ENCODE peak calls at places on chromosomes 4 and X, in four cellular contexts. L is IMR-90, N is H9, J is H1. O is an unnamed sample.

GRCh38 chrX:100662791-100663190 is 18.8 kb downstream of the SRPX2 start:
- DNase-seq in J (no peak), L (peak; percentile 46), N (no peak), O (no peak)

GRCh38 chrX:24248042-24248441 is 65.8 kb downstream of the SUPT20HL2 start:
- DNase-seq in L (no peak), J (no peak), N (no peak), O (no peak)

GRCh38 chr4:128720270-128720669 is 89.2 kb upstream of the JADE1 start:
- DNase-seq in L (no peak), N (no peak), J (no peak), O (no peak)

GRCh38 chr4:86816463-86817107 is 32.6 kb downstream of the SLC10A6 start:
- DNase-seq in J (no peak), L (peak; percentile 24), N (no peak), O (no peak)

GRCh38 chr4:137203601-137204000 is 328.7 kb downstream of the PCDH18 start:
- DNase-seq in L (peak; percentile 74), N (no peak), J (no peak), O (no peak)

GRCh38 chrX:65035451-65035779 is 59.2 kb upstream of the ZC4H2 start:
- DNase-seq in N (no peak), J (peak; percentile 46), L (peak; percentile 21), O (no peak)

GRCh38 chr4:52846502-52846901 is 15.6 kb upstream of the RASL11B start:
- DNase-seq in N (no peak), J (no peak), L (no peak), O (no peak)

GRCh38 chrX:155094468-155095061 is 23.3 kb downstream of the BRCC3 start:
- DNase-seq in L (peak; percentile 21), J (no peak), N (no peak), O (peak; percentile 19)

GRCh38 chr4:7447236-7447635 is 12.5 kb upstream of the PSAPL1 start:
- DNase-seq in N (no peak), L (no peak), J (no peak), O (no peak)

GRCh38 chr4:184287697-184288255 is 70.1 kb upstream of the ENPP6 start:
- DNase-seq in L (peak; percentile 68), J (no peak), N (peak; percentile 44), O (peak; percentile 23)

GRCh38 chr4:6530964-6531363 is 44.0 kb upstream of the MAN2B2 start:
- DNase-seq in J (no peak), L (no peak), N (no peak), O (no peak)

GRCh38 chrX:69090022-69090421 is 75.2 kb downstream of the PJA1 start:
- DNase-seq in L (no peak), N (no peak), J (no peak), O (no peak)

GRCh38 chr4:66855956-66856355 is 689.3 kb downstream of the CENPC start:
- DNase-seq in N (no peak), L (no peak), J (no peak), O (no peak)

GRCh38 chr4:113769744-113770143 is 8.2 kb upstream of the CAMK2D start:
- DNase-seq in J (no peak), L (no peak), N (no peak), O (no peak)

GRCh38 chrX:55489315-55490009 is at the start of gene USP51:
- DNase-seq in J (peak; percentile 57), N (peak; percentile 77), L (peak; percentile 51), O (peak; percentile 83)

GRCh38 chr4:44368413-44369167 is 80.0 kb downstream of the KCTD8 start:
- DNase-seq in N (no peak), L (no peak), J (no peak), O (no peak)

GRCh38 chrX:154595559-154595958 is 10.6 kb downstream of the CTAG1A start:
- DNase-seq in N (no peak), L (no peak), J (no peak), O (peak; percentile 2)

GRCh38 chrX:86964321-86964720 is 553.3 kb upstream of the KLHL4 start:
- DNase-seq in L (no peak), J (no peak), N (no peak), O (no peak)

GRCh38 chrX:110182865-110183264 is 135.0 kb downstream of the AMMECR1 start:
- DNase-seq in J (no peak), L (no peak), N (no peak), O (no peak)
- H2BK5ac ChIP-seq in J (no peak overlapping the region), L (no peak overlapping the region), N (peak overlapping the region; percentile 31), O (no peak overlapping the region)

GRCh38 chrX:9180623-9181022 is 146.7 kb upstream of the FAM9B start:
- DNase-seq in N (peak; percentile 65), L (no peak), J (no peak), O (peak; percentile 70)
- H4K5ac ChIP-seq in N (no peak overlapping the region), L (no peak overlapping the region), J (no peak overlapping the region), O (no peak overlapping the region)

DNA sequence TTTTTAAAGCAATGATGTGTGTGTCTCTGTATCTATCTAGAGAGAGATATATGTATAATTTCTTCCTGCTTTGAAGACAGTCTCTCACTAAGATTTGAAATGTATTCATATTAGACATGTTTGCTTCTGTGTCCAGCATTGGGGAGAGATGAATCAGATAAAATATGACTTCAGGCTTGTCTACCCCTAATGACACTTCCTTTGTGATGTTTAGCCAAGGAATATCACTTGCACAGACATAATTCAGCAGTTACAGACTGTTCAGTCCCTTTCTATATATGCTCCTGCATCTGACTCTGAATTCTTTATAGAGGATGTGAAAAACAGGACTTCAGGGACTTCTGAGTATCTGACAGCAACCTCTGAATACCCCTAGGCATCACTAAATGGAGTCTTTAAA is 158.4 kb downstream of the DCLK2 start:
- DNase-seq in L (peak; percentile 66), J (no peak), N (no peak), O (no peak)
- H2BK5ac ChIP-seq in L (peak overlapping the region; percentile 100), J (no peak overlapping the region), N (no peak overlapping the region), O (no peak overlapping the region)

DNA sequence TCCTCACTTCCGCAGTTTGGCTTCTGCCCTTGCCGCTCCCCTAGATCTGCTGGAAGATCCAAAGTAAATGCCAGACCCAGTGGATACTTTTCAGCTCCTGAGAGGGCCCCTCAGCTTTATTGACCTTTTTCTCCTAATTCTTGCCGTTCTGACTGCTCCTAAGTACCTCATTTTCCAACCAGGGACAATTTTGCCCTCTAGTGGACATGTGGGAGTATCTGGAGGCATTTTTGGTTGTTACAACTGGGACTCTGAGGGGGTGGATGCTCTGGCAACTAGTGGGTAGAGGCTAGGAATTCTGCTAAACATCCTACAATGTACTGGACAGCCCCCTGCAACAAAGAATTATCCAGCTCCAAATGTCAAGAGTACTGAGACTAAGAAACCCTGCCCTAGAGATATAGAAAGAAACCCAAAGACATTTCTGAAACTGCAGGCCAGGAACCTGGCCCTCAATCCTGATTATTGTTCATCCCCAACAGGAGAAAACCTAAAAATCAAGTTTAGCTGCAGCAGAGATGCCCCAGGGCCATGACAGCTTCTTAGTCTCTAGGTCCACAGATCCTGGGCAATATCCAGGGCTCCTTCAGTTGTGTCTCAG is 3.4 kb downstream of the TEX13B start:
- DNase-seq in L (peak; percentile 19), J (no peak), N (peak; percentile 40), O (peak; percentile 59)
- H4K5ac ChIP-seq in L (no peak overlapping the region), J (no peak overlapping the region), N (no peak overlapping the region), O (no peak overlapping the region)

DNA sequence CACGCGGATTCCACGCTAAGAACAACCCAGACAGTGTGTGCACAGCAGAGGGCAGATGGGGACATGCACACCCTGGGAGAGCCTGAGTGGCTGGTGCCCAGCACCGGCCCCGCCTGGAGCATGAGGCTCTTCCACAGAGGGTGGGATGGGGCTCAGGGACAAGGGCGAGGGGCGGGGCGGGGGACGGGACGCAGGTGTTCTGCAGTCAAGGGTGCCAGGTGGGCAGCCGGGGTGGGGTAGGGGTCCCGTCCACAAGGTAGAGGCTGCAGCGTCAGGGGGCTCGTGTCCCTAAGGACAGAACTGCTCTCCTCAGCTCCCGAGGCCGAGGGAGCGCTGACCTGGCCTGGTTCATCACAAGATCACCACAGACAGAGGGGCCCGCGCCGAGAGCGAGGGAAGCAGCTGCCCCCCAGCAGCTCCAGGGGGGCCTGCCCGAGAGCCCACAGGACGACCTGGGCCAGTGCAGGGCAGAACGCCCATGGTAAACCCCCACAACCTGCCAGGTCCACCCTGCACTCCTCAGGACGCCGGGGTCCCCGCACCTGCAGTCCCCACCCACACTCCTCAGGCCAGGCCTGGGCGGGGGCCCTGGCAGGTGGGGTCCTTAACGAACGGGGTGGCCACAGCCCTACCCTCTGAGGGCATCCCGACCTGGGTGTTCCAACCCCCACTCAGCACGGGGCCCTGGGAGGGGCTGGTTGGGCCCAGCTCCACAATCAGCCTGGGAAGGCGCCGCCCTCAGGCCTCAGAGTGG is 26.7 kb downstream of the CTBP1 start:
- DNase-seq in L (no peak), N (no peak), J (no peak), O (no peak)
- H2BK5ac ChIP-seq in L (no peak overlapping the region), N (no peak overlapping the region), J (no peak overlapping the region), O (no peak overlapping the region)

GRCh38 chr4:90030202-90030601 is 97.0 kb upstream of the CCSER1 start:
- DNase-seq in N (no peak), L (no peak), J (no peak), O (no peak)

GRCh38 chr4:90028460-90028859 is 98.7 kb upstream of the CCSER1 start:
- DNase-seq in N (no peak), L (no peak), J (no peak), O (peak; percentile 28)

GRCh38 chr4:90025248-90025647 is 101.9 kb upstream of the CCSER1 start:
- DNase-seq in L (peak; percentile 0), J (no peak), N (no peak), O (peak; percentile 31)

GRCh38 chr4:90027565-90027964 is 99.6 kb upstream of the CCSER1 start:
- DNase-seq in J (no peak), N (no peak), L (no peak), O (no peak)

DNA sequence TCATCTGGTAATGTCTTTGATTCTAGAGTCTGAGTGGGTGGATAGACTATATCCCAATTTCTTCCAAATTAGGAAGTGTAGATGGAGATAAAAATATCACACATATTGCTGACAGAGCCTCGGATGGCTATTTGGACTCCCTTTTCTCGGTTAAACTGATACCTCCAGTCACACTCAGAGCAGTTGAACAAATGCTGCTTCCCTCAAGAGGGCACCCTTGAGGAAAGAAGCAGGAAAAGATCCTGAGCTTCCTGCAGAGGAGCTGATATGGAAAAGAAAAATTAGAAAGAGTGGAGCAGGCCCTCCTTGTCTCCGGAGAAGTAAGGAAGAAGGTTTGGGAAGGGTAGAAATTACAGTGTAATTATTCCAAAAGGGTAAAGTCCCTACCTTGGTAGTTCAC is 96.2 kb upstream of the CCSER1 start:
- DNase-seq in J (no peak), N (peak; percentile 35), L (no peak), O (peak; percentile 69)
- H4K5ac ChIP-seq in J (no peak overlapping the region), N (no peak overlapping the region), L (no peak overlapping the region), O (no peak overlapping the region)

DNA sequence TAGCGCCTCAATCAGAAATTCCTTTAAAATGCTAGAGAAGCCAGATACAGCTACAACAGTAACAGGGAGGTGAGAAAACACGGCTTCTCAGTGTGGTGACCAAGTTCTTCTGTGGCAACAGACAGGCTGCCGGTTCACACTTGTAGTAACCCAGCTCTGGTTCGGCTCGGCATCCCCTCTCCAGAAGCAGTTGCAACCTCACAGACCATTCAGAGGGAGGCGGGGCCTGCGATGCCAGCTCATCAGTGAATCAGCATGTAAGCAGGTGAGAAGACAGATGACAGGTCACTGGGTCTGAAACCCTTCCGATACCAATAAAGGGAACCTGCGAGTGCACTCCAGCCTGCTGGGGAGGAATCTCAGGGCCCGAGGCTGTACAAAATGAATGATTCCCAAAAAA is 251.0 kb downstream of the KCNIP4 start:
- DNase-seq in J (peak; percentile 65), N (peak; percentile 85), L (no peak), O (peak; percentile 93)
- H2BK5ac ChIP-seq in J (no peak overlapping the region), N (no peak overlapping the region), L (no peak overlapping the region), O (no peak overlapping the region)

GRCh38 chr4:36392916-36393315 is 111.5 kb downstream of the DTHD1 start:
- DNase-seq in L (no peak), J (no peak), N (no peak), O (no peak)
- H4K5ac ChIP-seq in L (no peak overlapping the region), J (no peak overlapping the region), N (no peak overlapping the region), O (no peak overlapping the region)

GRCh38 chr4:148061795-148062194 is 329.9 kb downstream of the ARHGAP10 start:
- DNase-seq in J (no peak), N (no peak), L (no peak), O (peak; percentile 57)
- H2BK5ac ChIP-seq in J (no peak overlapping the region), N (no peak overlapping the region), L (no peak overlapping the region), O (peak overlapping the region; percentile 9)

GRCh38 chrX:103791826-103792458 is 15.3 kb downstream of the PLP1 start:
- DNase-seq in N (no peak), J (no peak), L (peak; percentile 48), O (no peak)
- H4K5ac ChIP-seq in N (no peak overlapping the region), J (no peak overlapping the region), L (no peak overlapping the region), O (no peak overlapping the region)